ENCODE peak calls at places on chromosomes 12 and 14, in four cellular contexts. O is GOT3, E is neural progenitor cell, X is fibroblast of lung. Q is an unnamed sample.

GRCh38 chr12:40566246-40566645 is 126.0 kb upstream of the CNTN1 start:
- DNase-seq in X (no peak), E (no peak), O (no peak), Q (no peak)

GRCh38 chr14:59306775-59307174 is 118.3 kb downstream of the DAAM1 start:
- DNase-seq in X (peak; percentile 86), E (no peak), O (no peak), Q (no peak)

GRCh38 chr12:57898308-57898970 is 42.9 kb upstream of the ATP23 start:
- DNase-seq in E (no peak), X (no peak), O (no peak), Q (no peak)

GRCh38 chr12:126784328-126784921 is 1482.5 kb upstream of the TMEM132C start:
- DNase-seq in E (peak; percentile 69), O (no peak), X (peak; percentile 30), Q (no peak)

GRCh38 chr12:87779016-87779415 is 250.2 kb downstream of the C12orf50 start:
- DNase-seq in O (no peak), E (no peak), X (peak; percentile 69), Q (no peak)

GRCh38 chr12:56160160-56160763 is 2.1 kb downstream of the MYL6 start:
- DNase-seq in E (no peak), X (peak; percentile 37), O (no peak), Q (no peak)

GRCh38 chr12:113061061-113061694 is 4.6 kb downstream of the DTX1 start:
- DNase-seq in E (no peak), O (no peak), X (no peak), Q (no peak)

GRCh38 chr12:49233842-49234526 is 30.9 kb upstream of the TUBA1C start:
- DNase-seq in O (no peak), E (no peak), X (peak; percentile 94), Q (no peak)

GRCh38 chr12:50620050-50620974 is 115.5 kb downstream of the DIP2B start:
- DNase-seq in O (peak; percentile 24), X (peak; percentile 98), E (peak; percentile 55), Q (peak; percentile 61)

GRCh38 chr12:6222009-6222702 is 22.0 kb downstream of the CD9 start:
- DNase-seq in O (no peak), X (peak; percentile 30), E (peak; percentile 67), Q (no peak)

GRCh38 chr12:62466018-62466595 is 519 bp upstream of the MON2 start:
- DNase-seq in X (peak; percentile 44), O (no peak), E (peak; percentile 61), Q (no peak)

GRCh38 chr12:120367252-120367923 is 1.6 kb downstream of the MSI1 start:
- DNase-seq in E (peak; percentile 83), X (peak; percentile 16), O (no peak), Q (no peak)

GRCh38 chr14:68722186-68722585 is 70.7 kb downstream of the ZFP36L1 start:
- DNase-seq in X (no peak), E (no peak), O (no peak), Q (no peak)

GRCh38 chr14:99196310-99196650 is 75.7 kb downstream of the BCL11B start:
- DNase-seq in E (no peak), X (no peak), O (no peak), Q (no peak)

GRCh38 chr12:79782197-79782890 is 91.6 kb upstream of the PAWR start:
- DNase-seq in O (no peak), X (peak; percentile 87), E (no peak), Q (no peak)

GRCh38 chr14:66859063-66859671 is 330.1 kb upstream of the GARIN2 start:
- DNase-seq in X (no peak), E (no peak), O (no peak), Q (no peak)

GRCh38 chr14:96060161-96060933 is 21.2 kb downstream of the C14orf132 start:
- DNase-seq in E (no peak), X (no peak), O (no peak), Q (no peak)

GRCh38 chr12:68971404-68971803 is 38.4 kb upstream of the CPM start:
- DNase-seq in O (no peak), X (peak; percentile 80), E (no peak), Q (peak; percentile 5)

GRCh38 chr12:88144546-88145468 is 2.7 kb downstream of the TMTC3 start:
- DNase-seq in X (no peak), E (no peak), O (no peak), Q (no peak)

GRCh38 chr12:130933269-130933995 is 20.3 kb upstream of the ADGRD1 start:
- DNase-seq in E (no peak), O (no peak), X (no peak), Q (no peak)

GRCh38 chr14:54109521-54110120 is 153.0 kb upstream of the BMP4 start:
- DNase-seq in E (no peak), O (no peak), X (no peak), Q (no peak)